ENCODE peak calls at places on chromosomes 16 and 17, in seven cellular contexts. C is A549; E is prostate gland; G is CD8-positive, alpha-beta memory T cell; T is colonic mucosa; K is body of pancreas; N is CD4-positive, alpha-beta T cell. Y is an unnamed sample. For H3K9me3, the result is how much of the 10 kb centered on the place peaks cover.

GRCh38 chr16:78069913-78070312 is 29.5 kb upstream of the WWOX start:
- DNase-seq in C (no peak), E (no peak), G (no peak), T (no peak), K (no peak), N (no peak), Y (no peak)

GRCh38 chr16:84673203-84673535 is 24.9 kb downstream of the KLHL36 start:
- DNase-seq in C (no peak), E (no peak), G (no peak), T (no peak), K (no peak), N (no peak), Y (no peak)

GRCh38 chr17:19262650-19263620 is 25.8 kb downstream of the EPN2 start:
- DNase-seq in C (no peak), E (no peak), G (no peak), T (no peak), K (no peak), N (no peak), Y (no peak)

GRCh38 chr16:8622315-8622656 is 788 bp downstream of the METTL22 start:
- DNase-seq in C (no peak), E (no peak), G (no peak), T (no peak), K (no peak), N (no peak), Y (no peak)

GRCh38 chr17:9729034-9729650 is 62.2 kb downstream of the DHRS7C start:
- DNase-seq in C (peak), E (peak), G (no peak), T (no peak), K (no peak), N (no peak), Y (no peak)

GRCh38 chr17:64369007-64369893 is 21.4 kb downstream of the PECAM1 start:
- DNase-seq in C (no peak), E (no peak), G (no peak), T (no peak), K (no peak), N (no peak), Y (no peak)

GRCh38 chr16:51431517-51432241 is 280.6 kb upstream of the SALL1 start:
- DNase-seq in C (peak), E (no peak), G (no peak), T (no peak), K (peak), N (no peak), Y (no peak)

GRCh38 chr17:40283662-40284061 is 4.0 kb upstream of the CDC6 start:
- DNase-seq in C (peak), E (no peak), G (no peak), T (peak), K (no peak), N (no peak), Y (no peak)

GRCh38 chr16:8595783-8596182 is 5.5 kb upstream of the TMEM114 start:
- DNase-seq in C (no peak), E (no peak), G (no peak), T (no peak), K (no peak), N (no peak), Y (no peak)

GRCh38 chr17:81460856-81461460 is 51.6 kb downstream of the ACTG1 start:
- DNase-seq in C (no peak), E (no peak), G (no peak), T (no peak), K (no peak), N (no peak), Y (no peak)

GRCh38 chr17:66560691-66561090 is 258.3 kb downstream of the PRKCA start:
- DNase-seq in C (no peak), E (no peak), G (no peak), T (no peak), K (no peak), N (no peak), Y (no peak)

GRCh38 chr17:14320734-14321475 is 20.0 kb downstream of the HS3ST3B1 start:
- DNase-seq in C (no peak), E (no peak), G (no peak), T (no peak), K (no peak), N (no peak), Y (no peak)

GRCh38 chr17:73722163-73722562 is 77.9 kb upstream of the SDK2 start:
- DNase-seq in C (no peak), E (no peak), G (peak), T (no peak), K (no peak), N (peak), Y (no peak)

GRCh38 chr17:60335289-60335688 is 56.6 kb downstream of the USP32 start:
- DNase-seq in C (no peak), E (no peak), G (no peak), T (no peak), K (no peak), N (no peak), Y (no peak)

GRCh38 chr16:58325941-58326340 is 31.1 kb upstream of the PRSS54 start:
- DNase-seq in C (no peak), E (no peak), G (no peak), T (no peak), K (no peak), N (no peak), Y (no peak)

GRCh38 chr16:89291776-89292175 is 74.3 kb downstream of the ZNF778 start:
- DNase-seq in C (no peak), E (no peak), G (no peak), T (no peak), K (no peak), N (no peak), Y (no peak)

GRCh38 chr17:74177018-74177450 is 26.4 kb upstream of the RPL38 start:
- DNase-seq in C (no peak), E (no peak), G (no peak), T (no peak), K (no peak), N (no peak), Y (no peak)

GRCh38 chr17:79947351-79948031 is 88.2 kb downstream of the TBC1D16 start:
- DNase-seq in C (no peak), E (no peak), G (no peak), T (peak), K (no peak), N (no peak), Y (no peak)

GRCh38 chr17:2122641-2123302 is 67.9 kb downstream of the HIC1 start:
- DNase-seq in C (no peak), E (peak), G (no peak), T (peak), K (peak), N (no peak), Y (no peak)

GRCh38 chr16:57993452-57993851 is 7.0 kb downstream of the ZNF319 start:
- DNase-seq in C (no peak), E (no peak), G (no peak), T (no peak), K (no peak), N (no peak), Y (no peak)

GRCh38 chr16:14286381-14287230 is 215.5 kb downstream of the MRTFB start:
- DNase-seq in C (no peak), E (no peak), G (peak), T (peak), K (no peak), N (peak), Y (peak)

GRCh38 chr17:63481488-63481870 is 4.6 kb downstream of the ACE start:
- DNase-seq in C (no peak), E (no peak), G (no peak), T (no peak), K (no peak), N (no peak), Y (no peak)

DNA sequence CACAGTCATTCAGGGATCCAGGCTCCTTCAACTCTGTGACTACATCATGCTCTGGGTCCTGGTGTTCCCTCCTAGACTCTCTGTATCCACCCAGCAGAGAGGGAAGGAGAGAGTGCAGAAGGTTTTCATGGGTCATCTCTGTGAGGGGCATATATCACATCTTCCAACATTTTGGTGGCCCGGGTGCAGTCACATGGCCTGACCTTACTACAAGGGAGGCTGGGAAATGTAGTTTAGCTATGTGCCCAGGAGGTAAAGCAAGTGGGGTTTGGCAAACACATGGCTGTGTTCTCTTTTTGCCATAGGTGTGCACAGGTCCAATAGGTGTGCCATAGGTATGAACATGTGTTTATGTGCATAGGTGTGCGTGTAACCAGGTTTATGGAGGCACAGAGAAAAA is 222.2 kb upstream of the EEF2KMT start:
- DNase-seq in C (no peak), E (no peak), G (no peak), T (no peak), K (no peak), N (no peak), Y (no peak)
- H3K9me3 ChIP-seq in C (under half), E (under half), G (under half), T (under half), K (under half), N (under half), Y (under half)

GRCh38 chr17:57384219-57384618 is 127.9 kb downstream of the MSI2 start:
- DNase-seq in C (no peak), E (no peak), G (no peak), T (no peak), K (no peak), N (no peak), Y (no peak)
- H3K9me3 ChIP-seq in C (under half), E (under half), G (under half), T (under half), K (under half), N (under half), Y (under half)

GRCh38 chr16:10412935-10413601 is 27.2 kb downstream of the ATF7IP2 start:
- DNase-seq in C (no peak), E (no peak), G (no peak), T (no peak), K (no peak), N (no peak), Y (no peak)

GRCh38 chr16:10405386-10405939 is 19.6 kb downstream of the ATF7IP2 start:
- DNase-seq in C (no peak), E (no peak), G (no peak), T (no peak), K (peak), N (no peak), Y (no peak)

GRCh38 chr16:10410469-10410868 is 24.6 kb downstream of the ATF7IP2 start:
- DNase-seq in C (no peak), E (no peak), G (no peak), T (no peak), K (no peak), N (no peak), Y (no peak)

GRCh38 chr16:10402975-10403374 is 17.1 kb downstream of the ATF7IP2 start:
- DNase-seq in C (no peak), E (no peak), G (no peak), T (no peak), K (no peak), N (no peak), Y (no peak)

DNA sequence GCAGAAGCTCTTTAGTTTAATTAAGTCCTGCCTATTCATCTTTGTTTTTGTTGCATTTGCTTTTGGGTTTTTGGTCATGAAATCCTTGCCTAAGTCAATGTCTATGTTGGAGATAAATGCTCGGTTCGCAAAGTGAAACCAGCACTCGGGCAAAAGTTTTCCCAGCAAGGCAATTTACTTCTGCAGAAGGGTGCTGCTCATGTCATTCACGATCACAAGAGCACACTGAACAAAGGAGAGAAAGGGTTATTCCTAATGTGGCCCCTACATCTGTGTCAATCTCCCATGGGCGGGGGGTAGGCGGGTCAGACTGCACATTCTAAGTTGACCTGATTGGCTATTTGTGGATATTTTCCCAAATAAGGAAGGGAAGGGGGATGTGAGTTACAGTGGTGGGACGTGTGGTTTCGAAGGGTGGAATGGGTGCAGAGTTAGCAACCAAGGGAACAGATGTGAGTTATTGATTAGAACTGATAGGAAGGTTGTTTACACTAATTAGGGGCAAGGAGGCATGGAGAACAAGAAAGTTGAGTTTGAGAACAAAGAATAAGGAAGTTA is 23.0 kb downstream of the ATF7IP2 start:
- DNase-seq in C (peak), E (no peak), G (no peak), T (no peak), K (no peak), N (no peak), Y (no peak)
- H3K9me3 ChIP-seq in C (under half), E (under half), G (under half), T (under half), K (under half), N (half or more), Y (under half)

GRCh38 chr17:22515599-22515998 is 823.3 kb downstream of the KCNJ18 start:
- DNase-seq in C (no peak), E (no peak), G (no peak), T (no peak), K (no peak), N (no peak), Y (no peak)
- H3K9me3 ChIP-seq in C (under half), E (under half), G (under half), T (under half), K (under half), N (under half), Y (under half)

GRCh38 chr17:69812240-69812837 is 262.7 kb upstream of the KCNJ16 start:
- DNase-seq in C (peak), E (no peak), G (no peak), T (no peak), K (no peak), N (no peak), Y (no peak)
- H3K9me3 ChIP-seq in C (under half), E (under half), G (under half), T (under half), K (under half), N (under half), Y (under half)

GRCh38 chr17:45286286-45286685 is 24.4 kb upstream of the SPATA32 start:
- DNase-seq in C (no peak), E (no peak), G (no peak), T (no peak), K (no peak), N (no peak), Y (no peak)
- H3K9me3 ChIP-seq in C (under half), E (under half), G (under half), T (under half), K (under half), N (under half), Y (under half)

Y was measured in T-helper 17 cell.